ENCODE peak calls at places on chromosome 21, in four cellular contexts. K, E, F and M are unnamed samples.

GRCh38 chr21:40208206-40208950 is 341.1 kb downstream of the PCP4 start:
- DNase-seq in K (no peak), E (no peak), F (no peak), M (no peak)

GRCh38 chr21:42401164-42401563 is 2.5 kb upstream of the UBASH3A start:
- DNase-seq in K (no peak), E (no peak), F (no peak), M (no peak)

GRCh38 chr21:33980276-33980916 is 64.8 kb upstream of the ATP5PO start:
- DNase-seq in K (no peak), E (no peak), F (no peak), M (no peak)

GRCh38 chr21:15692711-15693110 is 37.1 kb upstream of the USP25 start:
- DNase-seq in K (no peak), E (no peak), F (no peak), M (no peak)

GRCh38 chr21:29187939-29188338 is 57.5 kb downstream of the MAP3K7CL start:
- DNase-seq in K (no peak), E (no peak), F (no peak), M (no peak)

GRCh38 chr21:43262427-43262826 is 93.6 kb downstream of the CRYAA start:
- DNase-seq in K (peak; percentile 59), E (no peak), F (no peak), M (no peak)

GRCh38 chr21:45643021-45643980 is at the start of gene PCBP3:
- DNase-seq in K (peak; percentile 99), E (peak; percentile 87), F (peak; percentile 96), M (peak; percentile 14)

GRCh38 chr21:40886006-40886405 is 39.0 kb upstream of the DSCAM start:
- DNase-seq in K (no peak), E (no peak), F (no peak), M (no peak)